ENCODE peak calls at places on chromosomes 13 and 19, in nine cellular contexts. R is amniotic stem cell; F is glutamatergic neuron; C is iPS-NIHi11; M is activated CD4-positive, alpha-beta T cell treated with anti-CD3 and anti-CD28 coated beads, Interleukin-2, amount 10 ng/mL, durations not matched to agents 7 days and 5 days; I is dermis microvascular lymphatic vessel endothelial cell; H is HTR-8/SVneo; S is esophagus squamous epithelium; Y is effector CD4-positive, alpha-beta T cell. U is an unnamed sample.

GRCh38 chr19:47109541-47110375 is 3.8 kb downstream of the ZC3H4 start:
- DNase-seq in M (peak), C (no peak), I (peak), S (no peak), Y (peak), H (no peak), F (no peak), R (no peak), U (no peak)

GRCh38 chr13:42487221-42487620 is 86.7 kb upstream of the TNFSF11 start:
- DNase-seq in C (no peak), S (no peak), R (no peak), F (no peak), Y (no peak), H (no peak), M (no peak), I (no peak), U (no peak)

GRCh38 chr13:94343243-94343585 is 136.3 kb downstream of the DCT start:
- DNase-seq in I (no peak), R (no peak), H (no peak), C (no peak), M (no peak), F (no peak), Y (no peak), S (no peak), U (no peak)

GRCh38 chr19:993831-994393 is 6.3 kb upstream of the GRIN3B start:
- DNase-seq in M (no peak), C (no peak), H (no peak), Y (no peak), I (no peak), S (no peak), F (no peak), R (no peak), U (no peak)

GRCh38 chr19:6108721-6109633 is 1.3 kb downstream of the RFX2 start:
- DNase-seq in C (peak), M (peak), I (peak), F (peak), Y (peak), H (no peak), S (no peak), R (no peak), U (no peak)

GRCh38 chr19:35856546-35857149 is at the start of gene KIRREL2:
- DNase-seq in M (peak), R (no peak), S (no peak), I (no peak), H (peak), Y (no peak), C (peak), F (peak), U (no peak)

GRCh38 chr13:41696163-41697003 is 239.0 kb downstream of the RGCC start:
- DNase-seq in C (peak), Y (no peak), F (no peak), I (no peak), R (peak), M (no peak), S (no peak), H (peak), U (no peak)

GRCh38 chr13:98853791-98854191 is 101.3 kb upstream of the SLC15A1 start:
- DNase-seq in Y (no peak), C (no peak), F (no peak), S (no peak), R (peak), M (peak), H (no peak), I (no peak), U (no peak)

GRCh38 chr13:102816633-102817032 is 17.7 kb downstream of the BIVM start:
- DNase-seq in C (no peak), H (no peak), M (no peak), I (no peak), S (no peak), Y (no peak), R (no peak), F (no peak), U (no peak)

GRCh38 chr19:53809518-53810186 is 14.5 kb downstream of the NLRP12 start:
- DNase-seq in R (no peak), F (peak), I (no peak), S (no peak), Y (no peak), C (peak), H (no peak), M (no peak), U (no peak)

GRCh38 chr19:56918682-56919307 is 78.3 kb upstream of the PEG3 start:
- DNase-seq in S (no peak), I (no peak), M (no peak), Y (no peak), C (no peak), R (no peak), H (no peak), F (no peak), U (no peak)

GRCh38 chr19:9673912-9674668 is 810 bp downstream of the ZNF562 start:
- DNase-seq in R (no peak), H (no peak), C (no peak), M (peak), S (no peak), Y (no peak), I (no peak), F (no peak), U (no peak)

U was measured in NCI-H524 treated with DMSO at 0.1 percent for 48 hours.